ENCODE peak calls at places on chromosomes 2 and 18, in four cellular contexts. E is cardiac muscle cell, L is AG09309, J is adrenal gland. C is an unnamed sample.

GRCh38 chr18:25164211-25164836 is 187.6 kb downstream of the ZNF521 start:
- DNase-seq in L (no peak), J (no peak), E (no peak), C (no peak)

GRCh38 chr2:164711246-164712138 is 90.2 kb upstream of the GRB14 start:
- DNase-seq in L (no peak), E (no peak), J (no peak), C (no peak)

GRCh38 chr2:73343992-73344391 is 41.6 kb upstream of the ALMS1 start:
- DNase-seq in L (no peak), E (no peak), J (no peak), C (no peak)

GRCh38 chr2:239912938-239913631 is 112.1 kb downstream of the NDUFA10 start:
- DNase-seq in J (no peak), E (no peak), L (no peak), C (no peak)

GRCh38 chr18:3380384-3380961 is 69.5 kb upstream of the TGIF1 start:
- DNase-seq in J (no peak), L (no peak), E (peak), C (no peak)

GRCh38 chr2:149169653-149170052 is 131.2 kb downstream of the LYPD6B start:
- DNase-seq in J (no peak), E (no peak), L (no peak), C (no peak)

GRCh38 chr2:174535757-174536703 is 49.2 kb upstream of the GPR155 start:
- DNase-seq in L (no peak), J (no peak), E (no peak), C (no peak)

GRCh38 chr18:70243131-70243530 is 37.6 kb upstream of the RTTN start:
- DNase-seq in L (peak), E (no peak), J (no peak), C (no peak)

GRCh38 chr2:9757430-9758287 is 85.6 kb upstream of the TAF1B start:
- DNase-seq in L (no peak), J (no peak), E (peak), C (no peak)

GRCh38 chr2:120917876-120918275 is 182.2 kb downstream of the GLI2 start:
- DNase-seq in E (no peak), J (no peak), L (no peak), C (no peak)

GRCh38 chr2:79721966-79722365 is 209.1 kb downstream of the CTNNA2 start:
- DNase-seq in L (no peak), J (no peak), E (no peak), C (no peak)

GRCh38 chr2:196426122-196426521 is 213.4 kb upstream of the CCDC150 start:
- DNase-seq in J (no peak), E (no peak), L (no peak), C (no peak)

GRCh38 chr2:218244204-218244603 is 16.6 kb upstream of the GPBAR1 start:
- DNase-seq in E (no peak), L (no peak), J (no peak), C (no peak)

GRCh38 chr2:159073256-159073655 is 104.8 kb downstream of the TANC1 start:
- DNase-seq in E (peak), L (no peak), J (no peak), C (no peak)

GRCh38 chr2:59029058-59029457 is 787.9 kb upstream of the FANCL start:
- DNase-seq in E (no peak), L (no peak), J (no peak), C (no peak)

GRCh38 chr18:21826196-21826595 is 85.6 kb downstream of the MIB1 start:
- DNase-seq in J (no peak), L (peak), E (peak), C (peak)

GRCh38 chr18:21815101-21815500 is 74.5 kb downstream of the MIB1 start:
- DNase-seq in L (no peak), J (no peak), E (no peak), C (no peak)

GRCh38 chr18:21820811-21821143 is 80.2 kb downstream of the MIB1 start:
- DNase-seq in J (no peak), L (no peak), E (no peak), C (no peak)

GRCh38 chr18:21823848-21824247 is 83.3 kb downstream of the MIB1 start:
- DNase-seq in L (no peak), E (no peak), J (no peak), C (no peak)

DNA sequence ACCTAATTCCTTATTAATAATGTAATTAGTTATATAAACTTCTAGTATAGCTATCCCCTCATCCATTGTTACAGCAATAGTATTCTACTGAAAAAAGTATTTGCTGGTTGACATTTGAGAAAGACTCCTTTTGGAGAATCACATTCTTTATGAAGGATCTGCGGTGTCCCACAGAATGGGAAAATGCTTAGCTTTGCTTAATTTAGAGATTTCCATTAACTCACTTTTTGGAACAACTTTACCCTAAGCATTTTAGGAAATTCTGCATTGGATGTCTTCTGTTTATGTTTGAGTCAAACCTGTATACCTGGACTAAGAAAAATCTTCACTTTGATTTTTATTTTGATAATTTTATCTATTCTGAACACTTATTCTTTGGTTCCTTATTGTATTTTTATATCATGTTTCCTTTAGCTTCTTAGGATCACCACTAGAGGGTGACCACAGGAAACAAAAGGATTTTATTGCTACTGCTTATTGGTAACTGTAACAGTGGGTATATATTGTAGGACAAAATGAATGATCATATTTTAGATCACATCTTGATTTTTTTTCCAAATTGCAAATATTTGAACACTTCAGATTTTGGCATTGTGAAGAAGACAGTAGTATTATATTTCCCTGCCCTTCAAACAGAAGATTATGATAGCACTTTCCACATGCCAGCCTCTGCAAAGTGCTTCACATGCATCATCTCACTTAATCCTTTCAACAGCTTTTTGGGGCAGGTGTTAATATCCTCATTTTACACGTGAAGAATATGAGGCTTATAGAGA is 79.6 kb downstream of the MIB1 start:
- DNase-seq in J (no peak), L (peak), E (peak), C (no peak)
- TF ChIP-seq CTCF in J (peak), L (peak), E (peak), C (peak)

GRCh38 chr2:238523158-238524110 is 96.7 kb downstream of the ASB1 start:
- DNase-seq in J (peak), E (peak), L (peak), C (peak)
- TF ChIP-seq CTCF in J (peak), E (peak), L (peak), C (peak)

GRCh38 chr18:14976736-14977430 is 228.9 kb downstream of the ANKRD30B start:
- DNase-seq in J (no peak), L (no peak), E (no peak), C (peak)
- TF ChIP-seq CTCF in J (no peak), L (peak), E (no peak), C (peak)

DNA sequence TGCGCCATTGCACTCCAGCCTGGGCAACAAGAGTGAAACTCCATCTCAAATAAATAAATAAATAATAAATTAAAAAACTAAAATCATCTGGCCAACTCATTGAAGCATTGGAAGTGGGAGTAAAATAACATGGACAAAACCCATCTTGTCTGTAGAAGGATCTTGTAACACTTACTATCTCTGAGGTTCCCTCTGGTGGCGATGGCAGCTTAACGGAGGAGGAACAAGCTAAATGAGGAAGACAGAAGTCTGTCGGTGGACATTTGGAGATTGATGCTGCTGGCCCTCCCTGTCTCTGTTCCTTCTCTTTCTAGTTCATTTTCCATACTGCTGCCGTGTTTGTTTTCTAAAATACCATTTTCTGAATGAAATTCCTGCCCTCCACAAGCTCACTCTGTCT is 43.4 kb downstream of the ZCCHC2 start:
- DNase-seq in E (peak), J (peak), L (no peak), C (no peak)
- TF ChIP-seq CTCF in E (no peak), J (peak), L (peak), C (peak)